ENCODE peak calls at places on chromosomes 13 and 19, in five cellular contexts. Y is non-pigmented ciliary epithelial cell; T is LoVo; S is glutamatergic neuron; U is activated CD4-positive, alpha-beta T cell treated with anti-CD3 and anti-CD28 coated beads for 24 hours. I is an unnamed sample.

GRCh38 chr13:48571121-48571901 is 38.4 kb upstream of the RCBTB2 start:
- DNase-seq in T (no peak), U (no peak), S (no peak), Y (no peak), I (no peak)

GRCh38 chr19:2722541-2723344 is 1.6 kb upstream of the DIRAS1 start:
- DNase-seq in U (no peak), T (no peak), S (no peak), Y (no peak), I (no peak)

GRCh38 chr13:85148009-85148408 is 651.2 kb downstream of the SLITRK6 start:
- DNase-seq in U (no peak), S (no peak), T (no peak), Y (peak), I (no peak)

GRCh38 chr13:65292488-65292901 is 1937.6 kb downstream of the PCDH9 start:
- DNase-seq in T (no peak), S (no peak), U (no peak), Y (peak), I (no peak)

GRCh38 chr13:68176486-68176885 is 946.4 kb upstream of the PCDH9 start:
- DNase-seq in T (no peak), U (no peak), S (no peak), Y (peak), I (no peak)

GRCh38 chr13:29411493-29411892 is 184.0 kb downstream of the SLC7A1 start:
- DNase-seq in T (no peak), U (no peak), Y (no peak), S (no peak), I (no peak)

GRCh38 chr19:10478903-10479384 is 24.2 kb downstream of the KEAP1 start:
- DNase-seq in U (peak), S (peak), Y (peak), T (peak), I (peak)

GRCh38 chr19:29040291-29040690 is 172.7 kb downstream of the UQCRFS1 start:
- DNase-seq in Y (no peak), T (no peak), U (no peak), S (no peak), I (no peak)

GRCh38 chr19:28966737-28967401 is 246.1 kb downstream of the UQCRFS1 start:
- DNase-seq in Y (no peak), U (no peak), S (no peak), T (no peak), I (no peak)

GRCh38 chr19:58154287-58154678 is 3.7 kb upstream of the ZNF329 start:
- DNase-seq in Y (no peak), U (no peak), S (peak), T (no peak), I (no peak)

GRCh38 chr19:57210381-57210780 is 19.1 kb downstream of the ZNF264 start:
- DNase-seq in S (no peak), U (no peak), T (no peak), Y (no peak), I (no peak)

GRCh38 chr19:3776479-3777040 is 4.5 kb upstream of the RAX2 start:
- DNase-seq in T (no peak), U (no peak), S (no peak), Y (no peak), I (no peak)

GRCh38 chr19:39737351-39737750 is 478 bp downstream of the CLC start:
- DNase-seq in T (no peak), U (no peak), Y (no peak), S (no peak), I (no peak)

GRCh38 chr19:1608414-1609391 is 3.4 kb upstream of the UQCR11 start:
- DNase-seq in U (no peak), T (peak), Y (no peak), S (no peak), I (peak)

GRCh38 chr13:42266464-42266863 is 5.5 kb upstream of the AKAP11 start:
- DNase-seq in U (no peak), S (no peak), T (no peak), Y (peak), I (no peak)

GRCh38 chr13:33642374-33643065 is 175.4 kb upstream of the RFC3 start:
- DNase-seq in U (no peak), Y (no peak), S (no peak), T (no peak), I (no peak)

GRCh38 chr19:16661480-16662034 is 618 bp downstream of the TMEM38A start:
- DNase-seq in T (no peak), U (no peak), Y (no peak), S (peak), I (no peak)

GRCh38 chr19:35045667-35046300 is 4.3 kb downstream of the HPN start:
- DNase-seq in U (no peak), T (no peak), Y (no peak), S (no peak), I (no peak)

GRCh38 chr13:88189724-88190123 is 518.6 kb downstream of the SLITRK5 start:
- DNase-seq in T (no peak), S (no peak), Y (no peak), U (no peak), I (no peak)

GRCh38 chr13:59064042-59064441 is 1099.7 kb downstream of the DIAPH3 start:
- DNase-seq in S (no peak), Y (no peak), T (no peak), U (no peak), I (no peak)

GRCh38 chr13:101489635-101490034 is 37.2 kb downstream of the ITGBL1 start:
- DNase-seq in U (no peak), T (no peak), S (no peak), Y (peak), I (no peak)

GRCh38 chr19:32708457-32708856 is 11.1 kb upstream of the TDRD12 start:
- DNase-seq in T (no peak), S (no peak), U (no peak), Y (no peak), I (no peak)